ENCODE peak calls at places on chromosomes 5 and 9, in ten cellular contexts. Y, D, J, I, R, Q, K, M, A and H are unnamed samples.

GRCh38 chr9:132694144-132694543 is 23.9 kb downstream of the GTF3C4 start:
- DNase-seq in D (no peak), M (no peak), J (no peak), Q (peak), R (no peak), I (peak), K (no peak), A (peak), Y (no peak), H (no peak)

GRCh38 chr5:65861830-65862241 is 64.5 kb upstream of the ERBIN start:
- DNase-seq in Y (peak), Q (no peak), R (no peak), M (no peak), K (no peak), J (no peak), D (no peak), A (no peak), I (peak), H (no peak)

GRCh38 chr5:111584651-111585050 is 72.3 kb upstream of the STARD4 start:
- DNase-seq in Y (peak), J (no peak), R (no peak), M (no peak), D (no peak), K (no peak), I (peak), A (no peak), Q (no peak), H (no peak)

GRCh38 chr5:17952231-17952630 is 318.0 kb downstream of the TAF11L14 start:
- DNase-seq in K (no peak), Y (no peak), M (no peak), Q (no peak), D (no peak), I (no peak), R (no peak), A (no peak), J (no peak), H (no peak)

GRCh38 chr9:82354260-82354659 is 365.7 kb downstream of the SPATA31D1 start:
- DNase-seq in I (peak), M (no peak), J (no peak), Q (no peak), A (no peak), Y (peak), D (no peak), R (no peak), K (no peak), H (no peak)

GRCh38 chr5:98205691-98206461 is 567.6 kb upstream of the RGMB start:
- DNase-seq in Q (no peak), Y (peak), I (peak), J (no peak), D (no peak), A (no peak), R (no peak), M (no peak), K (no peak), H (no peak)

GRCh38 chr5:37658440-37658839 is 181.4 kb downstream of the GDNF start:
- DNase-seq in R (no peak), A (no peak), Q (no peak), I (no peak), M (no peak), J (no peak), Y (no peak), K (no peak), D (no peak), H (no peak)

GRCh38 chr9:136110082-136111061 is 8.3 kb downstream of the TMEM250 start:
- DNase-seq in A (peak), I (peak), R (no peak), Y (no peak), D (no peak), Q (peak), K (peak), M (no peak), J (no peak), H (no peak)

GRCh38 chr9:72554221-72554641 is 32.8 kb downstream of the TMC1 start:
- DNase-seq in J (no peak), K (no peak), A (no peak), R (no peak), I (peak), D (no peak), M (no peak), Y (peak), Q (no peak), H (no peak)

GRCh38 chr9:69255591-69255990 is 69.4 kb upstream of the ENTREP1 start:
- DNase-seq in Y (no peak), K (no peak), I (no peak), Q (no peak), M (no peak), R (no peak), A (no peak), D (no peak), J (no peak), H (no peak)

GRCh38 chr5:6750951-6751685 is 37.9 kb downstream of the TENT4A start:
- DNase-seq in A (no peak), J (no peak), K (no peak), Y (no peak), I (no peak), R (no peak), D (no peak), Q (no peak), M (no peak), H (no peak)

GRCh38 chr5:96172436-96172835 is 210.8 kb upstream of the ELL2 start:
- DNase-seq in R (no peak), Y (peak), K (no peak), I (peak), Q (no peak), D (no peak), J (no peak), A (no peak), M (no peak), H (no peak)

GRCh38 chr9:77750284-77750683 is 102.2 kb upstream of the GNA14 start:
- DNase-seq in K (no peak), Y (no peak), Q (no peak), R (no peak), A (no peak), M (no peak), D (no peak), I (peak), J (no peak), H (no peak)

GRCh38 chr5:132419517-132420468 is 50.3 kb downstream of the SLC22A5 start:
- DNase-seq in Q (peak), M (peak), I (peak), K (peak), R (peak), Y (peak), J (no peak), A (peak), D (no peak), H (peak)